ENCODE peak calls at places on chromosome 17, in four cellular contexts. R is EL, F is AG10803, Z is NCI-H1105. W is an unnamed sample.

GRCh38 chr17:27475070-27475673 is 18.9 kb downstream of the KSR1 start:
- DNase-seq in R (no peak), F (no peak), Z (no peak), W (no peak)

GRCh38 chr17:61574542-61575351 is 16.3 kb downstream of the NACA2 start:
- DNase-seq in R (peak), F (peak), Z (peak), W (peak)

GRCh38 chr17:41064301-41064700 is 1.4 kb downstream of the KRTAP2-4 start:
- DNase-seq in R (no peak), F (no peak), Z (no peak), W (no peak)

GRCh38 chr17:73419051-73419450 is 107.2 kb upstream of the CDC42EP4 start:
- DNase-seq in R (no peak), F (no peak), Z (no peak), W (no peak)

GRCh38 chr17:78484300-78485159 is 92.7 kb downstream of the DNAH17 start:
- DNase-seq in R (no peak), F (peak), Z (no peak), W (no peak)

GRCh38 chr17:38673714-38674012 is 1.1 kb downstream of the EPOP start:
- DNase-seq in R (peak), F (no peak), Z (no peak), W (no peak)

GRCh38 chr17:82872591-82873520 is 33.0 kb upstream of the ZNF750 start:
- DNase-seq in R (no peak), F (no peak), Z (no peak), W (no peak)

GRCh38 chr17:48056246-48056745 is 8.1 kb downstream of the NFE2L1 start:
- DNase-seq in R (no peak), F (no peak), Z (no peak), W (no peak)

GRCh38 chr17:60077672-60078519 is 825 bp downstream of the HEATR6 start:
- DNase-seq in R (no peak), F (peak), Z (no peak), W (no peak)

W was measured in HT1080.